ENCODE peak calls at places on chromosomes 6 and 20, in nine cellular contexts. U is tibial artery; K is lower lobe of right lung; G is hepatocyte; J is naive thymus-derived CD4-positive, alpha-beta T cell; A is mammary epithelial cell; W is Panc1; T is CD8-positive, alpha-beta memory T cell; I is CD4-positive, alpha-beta memory T cell. M is an unnamed sample. For H3K36me3, the result is how much of the 10 kb centered on the place peaks cover.

GRCh38 chr6:142945071-142945445 is at the start of gene HIVEP2:
- DNase-seq in T (peak), K (peak), J (peak), A (peak), U (peak), I (peak), G (peak), W (no peak), M (peak)

GRCh38 chr6:11604215-11604614 is 66.7 kb downstream of the TMEM170B start:
- DNase-seq in I (no peak), G (no peak), J (no peak), A (no peak), U (no peak), K (no peak), W (no peak), T (no peak), M (no peak)

GRCh38 chr6:53065266-53066058 is at the start of gene FBXO9:
- DNase-seq in G (peak), W (no peak), J (peak), U (peak), A (no peak), T (peak), I (peak), K (peak), M (peak)

GRCh38 chr20:3995067-3995748 is 20.1 kb downstream of the RNF24 start:
- DNase-seq in U (no peak), I (peak), K (no peak), G (no peak), A (peak), J (no peak), T (no peak), W (no peak), M (no peak)

GRCh38 chr6:100381111-100381510 is 83.6 kb downstream of the SIM1 start:
- DNase-seq in G (no peak), J (no peak), W (no peak), A (no peak), T (no peak), I (no peak), K (no peak), U (no peak), M (no peak)

GRCh38 chr20:33412484-33412838 is 11.1 kb upstream of the CDK5RAP1 start:
- DNase-seq in J (no peak), T (no peak), G (no peak), K (no peak), I (no peak), U (no peak), W (no peak), A (no peak), M (no peak)

GRCh38 chr6:113690255-113690956 is 166.7 kb upstream of the MARCKS start:
- DNase-seq in U (no peak), T (no peak), W (peak), G (no peak), I (no peak), K (no peak), A (peak), J (no peak), M (no peak)

GRCh38 chr6:146925846-146926245 is 278.4 kb upstream of the STXBP5 start:
- DNase-seq in G (no peak), J (no peak), I (no peak), U (no peak), W (no peak), T (no peak), K (no peak), A (no peak), M (no peak)

GRCh38 chr6:17054647-17055046 is 47.2 kb upstream of the STMND1 start:
- DNase-seq in T (no peak), K (no peak), G (no peak), J (no peak), U (no peak), A (peak), I (no peak), W (no peak), M (no peak)

GRCh38 chr6:16840291-16840690 is 79.0 kb upstream of the ATXN1 start:
- DNase-seq in T (no peak), J (no peak), W (no peak), I (no peak), A (no peak), K (no peak), G (no peak), U (no peak), M (no peak)

GRCh38 chr20:19129976-19130612 is 82.3 kb upstream of the SLC24A3 start:
- DNase-seq in T (no peak), I (no peak), W (no peak), J (no peak), G (peak), U (no peak), K (no peak), A (no peak), M (peak)

GRCh38 chr6:34795836-34796425 is 4.0 kb downstream of the BLTP3A start:
- DNase-seq in U (no peak), W (no peak), G (peak), A (no peak), I (no peak), J (no peak), K (no peak), T (no peak), M (no peak)

GRCh38 chr6:83592770-83593394 is 80.5 kb downstream of the PRSS35 start:
- DNase-seq in G (peak), U (no peak), W (peak), J (no peak), A (peak), K (no peak), T (no peak), I (no peak), M (no peak)

GRCh38 chr6:16511048-16511660 is 250.1 kb downstream of the ATXN1 start:
- DNase-seq in A (peak), I (no peak), T (no peak), U (no peak), J (no peak), G (peak), W (peak), K (no peak), M (no peak)

GRCh38 chr20:59994697-59995122 is 36.5 kb downstream of the CDH26 start:
- DNase-seq in I (no peak), W (no peak), G (peak), J (no peak), T (no peak), K (peak), A (peak), U (no peak), M (peak)

GRCh38 chr20:13139459-13140150 is 81.5 kb upstream of the ISM1 start:
- DNase-seq in W (no peak), T (no peak), A (no peak), U (no peak), K (no peak), J (no peak), I (no peak), G (no peak), M (no peak)

GRCh38 chr20:57361517-57361916 is 10.5 kb downstream of the RAE1 start:
- DNase-seq in G (no peak), T (no peak), I (no peak), W (no peak), K (no peak), J (no peak), A (peak), U (no peak), M (no peak)

GRCh38 chr6:83474309-83474708 is 38.0 kb upstream of the PRSS35 start:
- DNase-seq in A (no peak), T (no peak), W (no peak), J (no peak), U (no peak), G (no peak), I (no peak), K (no peak), M (peak)

GRCh38 chr6:617485-618100 is 39.3 kb downstream of the HUS1B start:
- DNase-seq in K (no peak), G (peak), W (no peak), J (no peak), U (no peak), I (no peak), T (no peak), A (no peak), M (no peak)

GRCh38 chr20:33827629-33828325 is 16.6 kb downstream of the CHMP4B start:
- DNase-seq in G (no peak), I (no peak), J (no peak), W (no peak), A (no peak), T (no peak), U (no peak), K (no peak), M (no peak)

GRCh38 chr20:14599613-14600012 is 262.2 kb upstream of the FLRT3 start:
- DNase-seq in J (no peak), A (no peak), G (no peak), W (no peak), I (no peak), U (no peak), T (no peak), K (no peak), M (no peak)

GRCh38 chr20:1624811-1625690 is 5.2 kb upstream of the SIRPB1 start:
- DNase-seq in W (no peak), K (no peak), I (no peak), J (no peak), A (no peak), U (no peak), G (peak), T (no peak), M (no peak)

GRCh38 chr6:44653761-44654218 is 266.3 kb downstream of the CDC5L start:
- DNase-seq in K (no peak), A (no peak), I (no peak), W (no peak), T (no peak), J (no peak), U (no peak), G (peak), M (no peak)

GRCh38 chr6:134735461-134735860 is 214.4 kb downstream of the ALDH8A1 start:
- DNase-seq in A (no peak), K (no peak), I (no peak), W (no peak), J (no peak), G (no peak), U (no peak), T (no peak), M (no peak)

GRCh38 chr6:140002406-140003022 is 628.1 kb upstream of the CITED2 start:
- DNase-seq in U (no peak), K (no peak), J (no peak), T (no peak), I (no peak), A (no peak), G (no peak), W (no peak), M (no peak)

GRCh38 chr6:162485464-162485863 is 242.1 kb downstream of the PRKN start:
- DNase-seq in K (no peak), W (no peak), T (no peak), U (no peak), J (no peak), A (no peak), G (no peak), I (no peak), M (no peak)

GRCh38 chr6:53894086-53894485 is 99.3 kb downstream of the LRRC1 start:
- DNase-seq in A (peak), T (no peak), G (peak), W (no peak), K (no peak), U (no peak), I (no peak), J (no peak), M (peak)

GRCh38 chr6:106324726-106325335 is 729 bp downstream of the ATG5 start:
- DNase-seq in T (no peak), U (no peak), J (no peak), I (no peak), A (no peak), W (no peak), K (no peak), G (no peak), M (no peak)

GRCh38 chr6:41226752-41227151 is 1.4 kb upstream of the TREML4 start:
- DNase-seq in I (no peak), W (no peak), K (no peak), G (no peak), T (no peak), A (no peak), U (no peak), J (no peak), M (no peak)

GRCh38 chr20:47282864-47283263 is 73.6 kb downstream of the ZMYND8 start:
- DNase-seq in I (no peak), W (no peak), T (no peak), J (no peak), U (no peak), K (no peak), G (no peak), A (no peak), M (no peak)

GRCh38 chr20:47281376-47281775 is 75.1 kb downstream of the ZMYND8 start:
- DNase-seq in G (no peak), I (no peak), W (no peak), J (no peak), T (no peak), K (no peak), U (no peak), A (no peak), M (no peak)

GRCh38 chr20:47280228-47280627 is 76.3 kb downstream of the ZMYND8 start:
- DNase-seq in W (no peak), T (no peak), I (no peak), J (no peak), A (no peak), K (no peak), U (peak), G (no peak), M (no peak)

GRCh38 chr20:47278907-47279348 is 77.6 kb downstream of the ZMYND8 start:
- DNase-seq in A (no peak), T (no peak), U (no peak), I (no peak), K (no peak), W (no peak), G (peak), J (no peak), M (no peak)

GRCh38 chr20:47280668-47281067 is 75.8 kb downstream of the ZMYND8 start:
- DNase-seq in J (no peak), T (no peak), G (no peak), I (no peak), U (peak), A (no peak), W (no peak), K (no peak), M (no peak)
- H3K36me3 ChIP-seq in J (under half), T (half or more), G (under half), I (half or more), U (half or more), A (under half), W (under half), K (half or more), M (under half)

DNA sequence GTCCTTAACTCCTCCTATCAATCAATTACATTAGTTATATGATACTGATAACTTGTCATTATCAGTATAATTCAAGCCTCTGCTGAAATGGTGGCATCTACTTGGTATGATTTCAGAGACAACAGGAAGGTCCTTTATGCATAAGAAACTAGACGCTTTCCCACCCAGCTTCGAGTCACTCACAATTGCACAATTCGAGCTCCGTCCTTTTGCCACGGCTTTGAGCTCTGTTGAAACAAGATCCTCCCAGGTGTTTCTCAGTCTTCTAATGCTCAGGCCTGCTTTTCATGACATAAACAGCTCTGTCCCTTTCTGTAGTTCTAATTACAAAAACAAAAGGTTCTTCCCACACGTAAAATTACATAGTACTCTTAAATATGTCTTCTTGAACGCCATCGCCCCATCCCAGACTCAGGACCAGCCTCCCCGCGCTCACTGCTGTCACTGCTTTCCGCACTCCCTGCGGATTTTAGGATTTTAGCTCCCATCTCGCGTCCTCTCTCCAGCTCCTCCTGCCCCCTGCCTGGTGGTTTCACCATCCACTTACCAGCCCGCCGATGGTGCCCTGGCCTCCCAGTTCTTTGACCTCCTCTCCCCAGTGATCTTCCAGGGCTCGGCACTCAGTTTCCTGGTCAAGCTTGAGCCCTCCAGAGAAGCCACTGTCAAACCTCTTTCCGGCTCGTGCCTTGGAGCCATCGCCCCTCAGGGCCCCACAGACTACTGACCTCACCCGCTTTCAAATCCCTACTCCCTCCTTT is 23.2 kb upstream of the PNPLA1 start:
- DNase-seq in W (no peak), U (no peak), I (no peak), A (peak), K (no peak), G (no peak), J (no peak), T (no peak), M (no peak)
- H3K36me3 ChIP-seq in W (under half), U (under half), I (under half), A (under half), K (under half), G (under half), J (under half), T (under half), M (under half)

DNA sequence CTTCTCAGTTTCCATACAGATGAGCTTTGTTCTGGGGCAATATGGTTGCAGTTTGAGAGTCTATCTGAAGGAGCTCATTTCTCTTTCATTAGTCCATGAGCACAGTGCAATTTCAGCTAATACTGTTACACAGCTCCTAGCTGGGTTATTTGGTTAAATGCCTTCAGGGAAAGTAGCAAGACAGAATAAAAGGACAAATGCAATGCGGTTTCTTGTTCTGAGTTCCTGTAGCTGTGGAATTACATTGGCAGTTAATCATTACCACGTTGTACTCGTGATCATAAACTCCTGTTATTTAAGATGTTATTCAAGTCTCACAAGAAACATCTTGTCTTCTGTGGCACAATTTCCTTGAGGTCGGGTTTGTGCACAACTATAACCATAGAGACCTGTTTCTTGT is 127.7 kb downstream of the BFSP1 start:
- DNase-seq in T (no peak), G (peak), I (no peak), J (no peak), K (no peak), W (no peak), A (no peak), U (no peak), M (no peak)
- H3K36me3 ChIP-seq in T (under half), G (under half), I (under half), J (under half), K (under half), W (under half), A (under half), U (under half), M (under half)

DNA sequence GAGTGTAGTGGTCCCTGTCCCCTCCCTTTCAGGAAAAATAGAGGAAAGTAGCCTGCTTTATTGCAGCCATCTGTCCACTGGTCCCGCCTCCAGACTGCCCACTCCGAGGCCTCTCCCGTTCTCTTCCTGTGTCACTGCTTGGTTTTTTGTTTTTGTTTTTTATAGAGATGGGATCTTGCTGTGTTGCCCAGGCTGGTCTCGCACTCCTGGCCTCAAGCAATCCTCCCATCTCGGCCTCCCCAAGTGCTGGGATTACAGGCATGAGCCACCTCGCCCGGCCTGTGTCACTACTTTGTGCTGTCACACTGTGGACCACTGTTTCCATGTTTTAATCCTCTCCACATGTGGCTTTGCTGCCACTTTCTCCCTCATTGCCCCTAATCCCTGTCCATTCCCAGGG is 71.2 kb downstream of the ZBTB2 start:
- DNase-seq in W (no peak), I (no peak), K (no peak), A (no peak), T (no peak), G (no peak), U (no peak), J (no peak), M (no peak)
- H3K36me3 ChIP-seq in W (under half), I (under half), K (under half), A (under half), T (under half), G (under half), U (under half), J (under half), M (under half)

DNA sequence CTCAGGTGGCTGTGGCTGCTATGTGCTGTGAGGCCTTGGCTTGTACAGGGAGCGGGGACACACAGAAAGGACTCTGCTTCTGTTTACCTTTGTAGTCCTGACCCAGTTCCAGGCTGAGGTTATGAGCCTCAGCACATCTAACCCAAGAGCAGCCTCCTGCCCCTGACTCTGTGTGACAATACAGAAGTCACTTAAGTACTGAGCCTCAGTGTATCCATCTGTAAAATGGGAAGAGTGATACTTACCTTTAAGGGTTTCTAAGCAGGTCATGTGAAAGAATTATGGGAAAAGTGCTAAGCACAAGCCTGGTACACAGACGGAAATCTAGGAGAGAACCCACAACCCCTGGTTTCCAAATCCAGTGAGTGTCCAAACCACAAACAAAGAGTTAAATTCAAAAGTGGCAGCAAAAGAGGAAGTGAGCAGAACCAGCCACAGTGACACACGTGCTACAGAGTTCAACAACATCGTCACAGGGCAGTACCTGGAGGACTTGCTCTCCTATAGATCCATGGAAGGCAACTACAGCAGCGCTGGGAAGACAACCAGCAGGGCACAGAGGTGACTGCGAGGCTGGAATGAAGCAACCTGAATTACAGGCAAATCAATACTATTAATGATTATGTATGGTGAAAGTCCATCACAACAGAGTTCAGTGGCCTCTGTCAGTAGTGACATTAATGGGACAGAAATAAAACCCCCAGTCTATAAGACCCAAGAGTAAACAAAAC is 12.5 kb downstream of the TRIM26 start:
- DNase-seq in W (no peak), T (no peak), G (no peak), A (no peak), K (no peak), I (no peak), J (no peak), U (no peak), M (no peak)
- H3K36me3 ChIP-seq in W (under half), T (under half), G (under half), A (under half), K (under half), I (under half), J (under half), U (under half), M (under half)

DNA sequence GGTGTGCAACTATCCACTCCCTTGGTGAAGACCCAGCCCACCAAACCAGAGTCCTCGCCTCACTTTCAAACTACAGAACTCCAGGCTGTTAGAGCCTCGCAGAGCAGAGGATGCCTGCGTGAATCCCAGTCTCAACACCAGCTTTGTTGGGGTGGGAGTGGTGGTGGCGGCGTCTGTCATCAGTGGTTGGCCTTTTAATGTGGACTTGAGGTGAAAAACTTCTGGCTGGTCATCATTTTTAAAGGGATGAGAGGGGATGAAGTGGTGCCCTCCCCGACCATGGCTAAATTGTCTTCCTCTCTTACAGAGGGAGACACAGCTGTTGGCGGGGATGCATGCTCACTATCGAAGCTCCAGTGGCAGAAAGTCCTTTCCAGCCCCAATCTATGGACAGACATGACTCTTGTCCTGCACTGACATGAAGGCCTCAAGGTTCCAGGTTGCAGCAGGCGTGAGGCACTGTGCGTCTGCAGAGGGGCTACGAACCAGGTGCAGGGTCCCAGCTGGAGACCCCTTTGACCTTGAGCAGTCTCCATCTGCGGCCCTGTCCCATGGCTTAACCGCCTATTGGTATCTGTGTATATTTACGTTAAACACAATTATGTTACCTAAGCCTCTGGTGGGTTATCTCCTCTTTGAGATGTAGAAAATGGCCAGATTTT is 54.8 kb downstream of the EZR start:
- DNase-seq in J (no peak), K (no peak), U (peak), W (no peak), I (no peak), G (peak), T (no peak), A (no peak), M (no peak)
- H3K36me3 ChIP-seq in J (under half), K (half or more), U (half or more), W (under half), I (half or more), G (under half), T (under half), A (under half), M (under half)

M was measured in transverse colon.